ENCODE peak calls at places on chromosomes 3 and 15, in seven cellular contexts. One of them, this sample, is unnamed.
A peak's percentile ranks its signal among the peaks of the same experiment; 100 is the strongest.

GRCh38 chr15:62983956-62984355 is 58.6 kb upstream of the TPM1 start:
- DNase-seq in iPS-NIHi11: no peak
- DNase-seq in GDM1: no peak
- DNase-seq in head of caudate nucleus: no peak
- DNase-seq in glomerular endothelial cell: no peak
- DNase-seq in AG09309: no peak
- DNase-seq in GM04504: no peak
- DNase-seq in this sample: no peak

GRCh38 chr15:63110428-63111026 is 11.1 kb upstream of the LACTB start:
- DNase-seq in iPS-NIHi11: no peak
- DNase-seq in GDM1: no peak
- DNase-seq in head of caudate nucleus: no peak
- DNase-seq in glomerular endothelial cell: no peak
- DNase-seq in AG09309: no peak
- DNase-seq in GM04504: no peak
- DNase-seq in this sample: no peak

GRCh38 chr3:53941945-53942344 is 50.3 kb upstream of the SELENOK start:
- DNase-seq in iPS-NIHi11: peak; percentile 7
- DNase-seq in GDM1: no peak
- DNase-seq in head of caudate nucleus: no peak
- DNase-seq in glomerular endothelial cell: no peak
- DNase-seq in AG09309: no peak
- DNase-seq in GM04504: no peak
- DNase-seq in this sample: no peak

GRCh38 chr3:106160396-106160795 is 291.6 kb upstream of the CBLB start:
- DNase-seq in iPS-NIHi11: no peak
- DNase-seq in GDM1: no peak
- DNase-seq in head of caudate nucleus: no peak
- DNase-seq in glomerular endothelial cell: no peak
- DNase-seq in AG09309: no peak
- DNase-seq in GM04504: no peak
- DNase-seq in this sample: no peak

GRCh38 chr15:37015025-37015424 is 85.3 kb downstream of the MEIS2 start:
- DNase-seq in iPS-NIHi11: no peak
- DNase-seq in GDM1: no peak
- DNase-seq in head of caudate nucleus: peak; percentile 68
- DNase-seq in glomerular endothelial cell: no peak
- DNase-seq in AG09309: peak; percentile 14
- DNase-seq in GM04504: peak; percentile 38
- DNase-seq in this sample: peak; percentile 21

GRCh38 chr3:66490984-66491383 is 9.8 kb downstream of the LRIG1 start:
- DNase-seq in iPS-NIHi11: no peak
- DNase-seq in GDM1: no peak
- DNase-seq in head of caudate nucleus: no peak
- DNase-seq in glomerular endothelial cell: no peak
- DNase-seq in AG09309: no peak
- DNase-seq in GM04504: no peak
- DNase-seq in this sample: no peak

GRCh38 chr3:31695280-31696008 is 162.7 kb downstream of the STT3B start:
- DNase-seq in iPS-NIHi11: peak; percentile 32
- DNase-seq in GDM1: no peak
- DNase-seq in head of caudate nucleus: no peak
- DNase-seq in glomerular endothelial cell: no peak
- DNase-seq in AG09309: no peak
- DNase-seq in GM04504: no peak
- DNase-seq in this sample: no peak

GRCh38 chr3:79202471-79203143 is 565.2 kb downstream of the ROBO1 start:
- DNase-seq in iPS-NIHi11: no peak
- DNase-seq in GDM1: no peak
- DNase-seq in head of caudate nucleus: no peak
- DNase-seq in glomerular endothelial cell: no peak
- DNase-seq in AG09309: no peak
- DNase-seq in GM04504: no peak
- DNase-seq in this sample: no peak

GRCh38 chr15:42046597-42046996 is 25.8 kb upstream of the PLA2G4E start:
- DNase-seq in iPS-NIHi11: no peak
- DNase-seq in GDM1: no peak
- DNase-seq in head of caudate nucleus: no peak
- DNase-seq in glomerular endothelial cell: no peak
- DNase-seq in AG09309: no peak
- DNase-seq in GM04504: no peak
- DNase-seq in this sample: no peak

GRCh38 chr3:176584413-176585176 is 612.7 kb downstream of the TBL1XR1 start:
- DNase-seq in iPS-NIHi11: no peak
- DNase-seq in GDM1: no peak
- DNase-seq in head of caudate nucleus: no peak
- DNase-seq in glomerular endothelial cell: no peak
- DNase-seq in AG09309: peak; percentile 56
- DNase-seq in GM04504: peak; percentile 48
- DNase-seq in this sample: no peak

GRCh38 chr15:48717458-48717857 is 71.9 kb upstream of the FBN1 start:
- DNase-seq in iPS-NIHi11: no peak
- DNase-seq in GDM1: no peak
- DNase-seq in head of caudate nucleus: no peak
- DNase-seq in glomerular endothelial cell: no peak
- DNase-seq in AG09309: no peak
- DNase-seq in GM04504: no peak
- DNase-seq in this sample: no peak

GRCh38 chr3:106566277-106566676 is 697.5 kb upstream of the CBLB start:
- DNase-seq in iPS-NIHi11: peak; percentile 14
- DNase-seq in GDM1: no peak
- DNase-seq in head of caudate nucleus: no peak
- DNase-seq in glomerular endothelial cell: no peak
- DNase-seq in AG09309: no peak
- DNase-seq in GM04504: no peak
- DNase-seq in this sample: no peak

GRCh38 chr15:35671981-35672380 is 126.0 kb upstream of the DPH6 start:
- DNase-seq in iPS-NIHi11: no peak
- DNase-seq in GDM1: no peak
- DNase-seq in head of caudate nucleus: no peak
- DNase-seq in glomerular endothelial cell: no peak
- DNase-seq in AG09309: no peak
- DNase-seq in GM04504: no peak
- DNase-seq in this sample: no peak

GRCh38 chr3:108305484-108306172 is 9.3 kb downstream of the HHLA2 start:
- DNase-seq in iPS-NIHi11: peak; percentile 22
- DNase-seq in GDM1: no peak
- DNase-seq in head of caudate nucleus: no peak
- DNase-seq in glomerular endothelial cell: no peak
- DNase-seq in AG09309: no peak
- DNase-seq in GM04504: no peak
- DNase-seq in this sample: peak; percentile 15

GRCh38 chr3:128949158-128949557 is 44.7 kb downstream of the CFAP92 start:
- DNase-seq in iPS-NIHi11: no peak
- DNase-seq in GDM1: no peak
- DNase-seq in head of caudate nucleus: no peak
- DNase-seq in glomerular endothelial cell: no peak
- DNase-seq in AG09309: no peak
- DNase-seq in GM04504: no peak
- DNase-seq in this sample: no peak

GRCh38 chr15:62832231-62832630 is 210.3 kb upstream of the TPM1 start:
- DNase-seq in iPS-NIHi11: no peak
- DNase-seq in GDM1: no peak
- DNase-seq in head of caudate nucleus: no peak
- DNase-seq in glomerular endothelial cell: no peak
- DNase-seq in AG09309: no peak
- DNase-seq in GM04504: no peak
- DNase-seq in this sample: no peak

GRCh38 chr3:65751123-65751700 is 287.5 kb downstream of the MAGI1 start:
- DNase-seq in iPS-NIHi11: peak; percentile 69
- DNase-seq in GDM1: no peak
- DNase-seq in head of caudate nucleus: peak; percentile 94
- DNase-seq in glomerular endothelial cell: no peak
- DNase-seq in AG09309: no peak
- DNase-seq in GM04504: peak; percentile 9
- DNase-seq in this sample: peak; percentile 38

GRCh38 chr15:51310064-51310463 is 28.3 kb downstream of the CYP19A1 start:
- DNase-seq in iPS-NIHi11: no peak
- DNase-seq in GDM1: no peak
- DNase-seq in head of caudate nucleus: no peak
- DNase-seq in glomerular endothelial cell: no peak
- DNase-seq in AG09309: peak; percentile 34
- DNase-seq in GM04504: no peak
- DNase-seq in this sample: no peak

GRCh38 chr3:177764377-177764912 is 567.2 kb upstream of the TBL1XR1 start:
- DNase-seq in iPS-NIHi11: no peak
- DNase-seq in GDM1: no peak
- DNase-seq in head of caudate nucleus: no peak
- DNase-seq in glomerular endothelial cell: no peak
- DNase-seq in AG09309: no peak
- DNase-seq in GM04504: no peak
- DNase-seq in this sample: peak; percentile 36

GRCh38 chr15:69857246-69857645 is 240.5 kb downstream of the TLE3 start:
- DNase-seq in iPS-NIHi11: no peak
- DNase-seq in GDM1: no peak
- DNase-seq in head of caudate nucleus: no peak
- DNase-seq in glomerular endothelial cell: no peak
- DNase-seq in AG09309: no peak
- DNase-seq in GM04504: no peak
- DNase-seq in this sample: no peak

GRCh38 chr3:150968341-150968740 is 4.2 kb downstream of the CLRN1 start:
- DNase-seq in iPS-NIHi11: no peak
- DNase-seq in GDM1: no peak
- DNase-seq in head of caudate nucleus: no peak
- DNase-seq in glomerular endothelial cell: no peak
- DNase-seq in AG09309: no peak
- DNase-seq in GM04504: no peak
- DNase-seq in this sample: no peak

GRCh38 chr15:73630030-73630429 is 3.2 kb downstream of the NPTN start:
- DNase-seq in iPS-NIHi11: no peak
- DNase-seq in GDM1: no peak
- DNase-seq in head of caudate nucleus: no peak
- DNase-seq in glomerular endothelial cell: no peak
- DNase-seq in AG09309: no peak
- DNase-seq in GM04504: no peak
- DNase-seq in this sample: no peak

GRCh38 chr15:75234191-75234810 is 23.8 kb upstream of the GOLGA6C start:
- DNase-seq in iPS-NIHi11: peak; percentile 4
- DNase-seq in GDM1: no peak
- DNase-seq in head of caudate nucleus: no peak
- DNase-seq in glomerular endothelial cell: no peak
- DNase-seq in AG09309: no peak
- DNase-seq in GM04504: no peak
- DNase-seq in this sample: no peak

GRCh38 chr15:99973351-99973750 is 240.1 kb upstream of the LYSMD4 start:
- DNase-seq in iPS-NIHi11: no peak
- DNase-seq in GDM1: no peak
- DNase-seq in head of caudate nucleus: no peak
- DNase-seq in glomerular endothelial cell: no peak
- DNase-seq in AG09309: no peak
- DNase-seq in GM04504: no peak
- DNase-seq in this sample: no peak